ENCODE peak calls at places on chromosomes 13 and 19, in seven cellular contexts. A is ELR; J is aorta; H is fibroblast of the conjunctiva; E is HT1080; D is endothelial cell; R is naive thymus-derived CD4-positive, alpha-beta T cell. W is an unnamed sample.

GRCh38 chr13:20714161-20714560 is 10.7 kb downstream of the IL17D start:
- DNase-seq in E (peak), R (no peak), D (no peak), H (no peak), A (peak), J (no peak), W (no peak)

GRCh38 chr13:43058318-43058674 is 34.9 kb downstream of the DNAJC15 start:
- DNase-seq in D (no peak), A (peak), J (no peak), R (no peak), H (peak), E (peak), W (no peak)

GRCh38 chr13:46164661-46165060 is 17.3 kb downstream of the LCP1 start:
- DNase-seq in A (no peak), J (no peak), D (no peak), R (no peak), E (no peak), H (no peak), W (no peak)

GRCh38 chr13:99174533-99175100 is 26.0 kb upstream of the UBAC2 start:
- DNase-seq in H (no peak), D (no peak), A (no peak), R (no peak), E (no peak), J (no peak), W (no peak)

GRCh38 chr19:379796-380195 is 29.2 kb downstream of the C2CD4C start:
- DNase-seq in H (no peak), D (no peak), A (no peak), E (no peak), R (no peak), J (no peak), W (peak)

GRCh38 chr13:109297628-109298027 is 488.8 kb downstream of the IRS2 start:
- DNase-seq in A (peak), D (no peak), R (no peak), H (peak), J (no peak), E (peak), W (no peak)

GRCh38 chr13:88895261-88895941 is 1224.2 kb downstream of the SLITRK5 start:
- DNase-seq in E (no peak), H (no peak), A (no peak), D (no peak), J (peak), R (no peak), W (no peak)

GRCh38 chr13:24670927-24671326 is 9.3 kb upstream of the ATP12A start:
- DNase-seq in J (no peak), H (no peak), R (no peak), E (peak), D (peak), A (peak), W (no peak)

GRCh38 chr13:24274452-24274971 is 34.9 kb upstream of the C1QTNF9 start:
- DNase-seq in D (no peak), E (no peak), R (no peak), H (no peak), J (no peak), A (no peak), W (peak)

GRCh38 chr13:73880365-73880764 is 253.8 kb downstream of the KLF12 start:
- DNase-seq in H (no peak), J (no peak), E (no peak), A (peak), R (no peak), D (no peak), W (no peak)

GRCh38 chr13:22789916-22790315 is 390.9 kb upstream of the SGCG start:
- DNase-seq in R (no peak), D (no peak), J (no peak), H (no peak), E (no peak), A (no peak), W (no peak)

GRCh38 chr13:49561064-49561410 is 24.3 kb downstream of the RCBTB1 start:
- DNase-seq in E (no peak), J (no peak), D (no peak), R (no peak), A (no peak), H (no peak), W (no peak)

GRCh38 chr19:33443638-33444195 is 70.2 kb downstream of the CEBPG start:
- DNase-seq in H (no peak), R (no peak), E (no peak), A (no peak), D (no peak), J (peak), W (no peak)

GRCh38 chr19:53634768-53635167 is 3.0 kb downstream of the DPRX start:
- DNase-seq in D (no peak), A (no peak), R (no peak), E (no peak), H (no peak), J (no peak), W (no peak)

GRCh38 chr13:40371531-40372125 is 294.8 kb downstream of the FOXO1 start:
- DNase-seq in D (no peak), H (no peak), R (no peak), A (no peak), E (no peak), J (no peak), W (no peak)

GRCh38 chr19:14363203-14364097 is 17.8 kb upstream of the ADGRE5 start:
- DNase-seq in R (no peak), J (peak), D (peak), E (peak), H (peak), A (peak), W (peak)

GRCh38 chr19:16631465-16631864 is 3.5 kb upstream of the MED26 start:
- DNase-seq in R (no peak), H (no peak), A (no peak), E (no peak), J (no peak), D (no peak), W (no peak)

GRCh38 chr19:7887408-7888144 is 734 bp upstream of the LRRC8E start:
- DNase-seq in H (no peak), D (no peak), E (no peak), A (no peak), R (no peak), J (no peak), W (no peak)

GRCh38 chr19:53576941-53577653 is 39.2 kb downstream of the ZNF331 start:
- DNase-seq in D (no peak), A (no peak), E (no peak), R (no peak), H (no peak), J (no peak), W (no peak)

GRCh38 chr13:59303433-59303832 is 860.3 kb downstream of the DIAPH3 start:
- DNase-seq in D (no peak), A (no peak), E (peak), R (no peak), J (no peak), H (no peak), W (no peak)

GRCh38 chr13:109844396-109844795 is 58.0 kb upstream of the IRS2 start:
- DNase-seq in R (no peak), A (peak), E (peak), H (peak), D (no peak), J (no peak), W (no peak)

GRCh38 chr19:2429917-2430570 is 2.7 kb upstream of the TIMM13 start:
- DNase-seq in J (no peak), A (no peak), H (no peak), R (no peak), D (no peak), E (no peak), W (peak)

GRCh38 chr19:18000981-18001836 is 6.8 kb upstream of the ARRDC2 start:
- DNase-seq in A (peak), J (peak), H (peak), E (peak), R (peak), D (peak), W (peak)

GRCh38 chr19:588758-589692 is 656 bp upstream of the HCN2 start:
- DNase-seq in H (no peak), R (no peak), D (no peak), E (no peak), J (no peak), A (no peak), W (no peak)